ENCODE peak calls at places on chromosomes 11 and 22, in four cellular contexts. O, P, S and B are unnamed samples.

GRCh38 chr22:22820626-22821025 is 67.0 kb upstream of the IGLL5 start:
- DNase-seq in O (no peak), P (no peak), S (no peak), B (no peak)

GRCh38 chr11:95498731-95499396 is 267.9 kb upstream of the SESN3 start:
- DNase-seq in O (no peak), P (no peak), S (no peak), B (peak)

GRCh38 chr22:42933783-42934144 is 76.7 kb upstream of the ARFGAP3 start:
- DNase-seq in O (peak), P (no peak), S (peak), B (no peak)

GRCh38 chr11:46666982-46667590 is 33.3 kb downstream of the ARHGAP1 start:
- DNase-seq in O (no peak), P (no peak), S (no peak), B (no peak)

GRCh38 chr11:133531971-133532651 is at the start of gene OPCML:
- DNase-seq in O (no peak), P (no peak), S (no peak), B (peak)

GRCh38 chr11:97905101-97905500 is 1115.6 kb upstream of the CNTN5 start:
- DNase-seq in O (no peak), P (no peak), S (no peak), B (no peak)

GRCh38 chr22:29641781-29642355 is 38.4 kb downstream of the NF2 start:
- DNase-seq in O (no peak), P (no peak), S (no peak), B (no peak)

GRCh38 chr11:16408619-16409018 is 52.3 kb upstream of the SOX6 start:
- DNase-seq in O (no peak), P (peak), S (no peak), B (no peak)

GRCh38 chr11:118065375-118065774 is 11.5 kb upstream of the TMPRSS4 start:
- DNase-seq in O (no peak), P (no peak), S (no peak), B (no peak)

GRCh38 chr11:131217313-131218297 is 152.8 kb upstream of the NTM start:
- DNase-seq in O (no peak), P (no peak), S (no peak), B (no peak)

GRCh38 chr11:88282789-88283188 is 54.7 kb downstream of the CTSC start:
- DNase-seq in O (no peak), P (no peak), S (no peak), B (no peak)

GRCh38 chr11:2576536-2576935 is 123.3 kb downstream of the KCNQ1OT1 start:
- DNase-seq in O (no peak), P (no peak), S (no peak), B (peak)

GRCh38 chr22:37521236-37521739 is 2.1 kb upstream of the CARD10 start:
- DNase-seq in O (no peak), P (no peak), S (peak), B (no peak)

GRCh38 chr11:26976389-26976788 is 17.5 kb upstream of the FIBIN start:
- DNase-seq in O (no peak), P (no peak), S (no peak), B (no peak)

GRCh38 chr22:28025866-28026575 is 107.0 kb upstream of the PITPNB start:
- DNase-seq in O (no peak), P (no peak), S (no peak), B (no peak)

GRCh38 chr11:21465203-21465602 is 727.7 kb upstream of the ANO5 start:
- DNase-seq in O (no peak), P (no peak), S (no peak), B (no peak)

GRCh38 chr22:44116331-44116730 is 64.4 kb upstream of the PARVG start:
- DNase-seq in O (no peak), P (no peak), S (no peak), B (no peak)

GRCh38 chr11:12288212-12288933 is 89.0 kb upstream of the PARVA start:
- DNase-seq in O (peak), P (peak), S (peak), B (peak)

GRCh38 chr11:90635145-90635544 is 412.3 kb upstream of the CHORDC1 start:
- DNase-seq in O (no peak), P (no peak), S (no peak), B (no peak)

GRCh38 chr11:783581-784015 is 6.3 kb downstream of the CEND1 start:
- DNase-seq in O (no peak), P (no peak), S (no peak), B (peak)

GRCh38 chr11:72641900-72642814 is 32.1 kb downstream of the PDE2A start:
- DNase-seq in O (peak), P (peak), S (no peak), B (peak)

GRCh38 chr22:39242809-39243442 is 1.9 kb downstream of the PDGFB start:
- DNase-seq in O (no peak), P (peak), S (peak), B (peak)

GRCh38 chr11:3810446-3810845 is 2.1 kb downstream of the PGAP2 start:
- DNase-seq in O (no peak), P (no peak), S (no peak), B (no peak)
- TF ChIP-seq ESRRA in O (no peak), P (no peak), S (no peak), B (no peak)

GRCh38 chr11:44572431-44572830 is 7.0 kb downstream of the CD82 start:
- DNase-seq in O (no peak), P (no peak), S (no peak), B (no peak)

GRCh38 chr11:44572884-44573283 is 7.4 kb downstream of the CD82 start:
- DNase-seq in O (no peak), P (no peak), S (no peak), B (peak)

GRCh38 chr11:44568358-44568705 is 2.9 kb downstream of the CD82 start:
- DNase-seq in O (no peak), P (peak), S (no peak), B (no peak)

GRCh38 chr11:44568706-44569473 is 3.4 kb downstream of the CD82 start:
- DNase-seq in O (peak), P (peak), S (no peak), B (no peak)

DNA sequence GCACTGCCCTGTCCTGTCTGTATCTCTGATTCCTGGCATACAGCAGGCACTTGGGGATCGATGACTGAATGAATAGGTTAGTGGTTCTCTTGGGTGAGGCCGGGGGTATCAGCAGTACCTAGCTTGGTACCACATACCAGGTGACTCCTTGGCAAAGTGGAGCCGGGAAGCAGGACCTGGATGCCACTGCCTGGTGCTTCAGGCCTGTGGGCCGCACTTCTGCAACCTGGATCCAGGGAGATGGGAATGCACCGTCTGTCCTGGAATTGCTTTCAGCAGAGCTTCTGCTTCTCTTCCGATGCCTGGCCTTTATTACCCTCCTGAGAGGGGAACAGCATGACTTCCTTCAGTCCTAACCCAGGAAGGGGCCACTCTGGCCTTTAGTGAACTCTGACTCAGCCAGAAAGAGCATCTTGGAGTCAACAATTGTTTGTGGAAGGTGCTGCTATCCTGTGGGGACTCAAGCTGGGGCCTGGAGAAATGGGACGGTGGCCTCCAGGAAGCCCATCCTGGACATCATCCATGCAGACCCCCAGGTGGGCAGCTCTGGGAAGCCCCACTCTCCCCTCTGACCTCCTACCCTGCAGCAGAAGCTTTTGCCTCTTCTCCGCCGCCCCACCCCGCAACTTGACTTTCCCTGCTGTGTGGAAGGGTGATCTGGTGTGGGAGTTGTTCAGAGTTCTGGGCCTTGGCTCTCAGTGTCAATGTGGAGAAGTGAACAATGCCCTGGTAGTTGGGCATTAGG is 5.1 kb downstream of the CD82 start:
- DNase-seq in O (no peak), P (no peak), S (no peak), B (no peak)
- TF ChIP-seq CTCF in O (no peak), P (no peak), S (no peak), B (no peak)

DNA sequence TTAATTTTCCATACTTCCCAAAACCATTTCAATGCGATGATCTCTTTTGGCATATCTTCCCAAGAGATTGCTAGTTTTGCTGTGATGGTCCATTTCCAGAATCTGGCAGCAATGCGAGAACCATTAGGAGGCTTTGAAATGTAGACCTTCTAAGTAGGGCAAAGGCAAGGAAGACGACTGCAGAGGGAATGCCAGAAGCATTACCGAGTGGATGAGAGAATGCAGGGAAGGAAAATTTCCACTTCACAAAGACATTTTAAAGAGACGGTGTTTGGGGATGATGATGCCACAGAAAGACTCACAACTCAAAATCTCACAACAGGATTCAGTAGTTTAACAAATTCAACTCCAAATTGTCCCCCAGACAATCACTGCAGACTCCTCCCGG is 467 bp upstream of the CEP126 start:
- DNase-seq in O (no peak), P (no peak), S (no peak), B (no peak)
- TF ChIP-seq NR3C1 in O (no peak), P (no peak), S (no peak), B (no peak)

DNA sequence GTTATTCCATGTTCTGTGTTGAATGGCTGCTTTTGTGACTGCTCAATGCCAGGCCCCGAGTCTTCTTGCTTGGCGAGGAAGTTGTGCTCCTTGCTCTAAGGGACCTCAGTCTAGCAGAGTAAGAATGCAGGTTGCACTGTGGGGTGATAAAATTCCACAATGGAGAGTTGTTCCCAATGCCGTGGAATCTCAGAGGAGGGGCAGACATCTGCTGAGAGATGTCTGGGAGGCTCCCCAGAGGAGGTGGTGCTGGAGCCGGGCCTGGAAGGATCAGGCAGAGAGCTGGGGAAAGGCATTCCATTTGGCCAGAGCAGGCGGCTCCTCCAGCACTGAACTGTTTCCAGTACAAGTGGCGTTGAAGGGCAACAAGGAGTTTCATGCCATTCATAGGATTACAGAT is 55.2 kb downstream of the ST3GAL4 start:
- DNase-seq in O (no peak), P (no peak), S (no peak), B (no peak)
- TF ChIP-seq ESRRA in O (no peak), P (no peak), S (no peak), B (no peak)

GRCh38 chr22:26393929-26394328 is 35.1 kb upstream of the ASPHD2 start:
- DNase-seq in O (no peak), P (peak), S (no peak), B (no peak)
- TF ChIP-seq CTCF in O (no peak), P (no peak), S (no peak), B (peak)

GRCh38 chr11:120431633-120432032 is 79.9 kb upstream of the GRIK4 start:
- DNase-seq in O (peak), P (peak), S (peak), B (peak)
- TF ChIP-seq NR3C1 in O (no peak), P (no peak), S (no peak), B (no peak)

GRCh38 chr11:70530010-70530409 is 131.7 kb downstream of the CTTN start:
- DNase-seq in O (no peak), P (no peak), S (no peak), B (no peak)

GRCh38 chr11:70528046-70528793 is 129.9 kb downstream of the CTTN start:
- DNase-seq in O (no peak), P (no peak), S (no peak), B (no peak)

GRCh38 chr11:70530629-70531185 is 132.4 kb downstream of the CTTN start:
- DNase-seq in O (no peak), P (no peak), S (no peak), B (no peak)

GRCh38 chr11:70527429-70528045 is 129.2 kb downstream of the CTTN start:
- DNase-seq in O (no peak), P (no peak), S (no peak), B (no peak)

DNA sequence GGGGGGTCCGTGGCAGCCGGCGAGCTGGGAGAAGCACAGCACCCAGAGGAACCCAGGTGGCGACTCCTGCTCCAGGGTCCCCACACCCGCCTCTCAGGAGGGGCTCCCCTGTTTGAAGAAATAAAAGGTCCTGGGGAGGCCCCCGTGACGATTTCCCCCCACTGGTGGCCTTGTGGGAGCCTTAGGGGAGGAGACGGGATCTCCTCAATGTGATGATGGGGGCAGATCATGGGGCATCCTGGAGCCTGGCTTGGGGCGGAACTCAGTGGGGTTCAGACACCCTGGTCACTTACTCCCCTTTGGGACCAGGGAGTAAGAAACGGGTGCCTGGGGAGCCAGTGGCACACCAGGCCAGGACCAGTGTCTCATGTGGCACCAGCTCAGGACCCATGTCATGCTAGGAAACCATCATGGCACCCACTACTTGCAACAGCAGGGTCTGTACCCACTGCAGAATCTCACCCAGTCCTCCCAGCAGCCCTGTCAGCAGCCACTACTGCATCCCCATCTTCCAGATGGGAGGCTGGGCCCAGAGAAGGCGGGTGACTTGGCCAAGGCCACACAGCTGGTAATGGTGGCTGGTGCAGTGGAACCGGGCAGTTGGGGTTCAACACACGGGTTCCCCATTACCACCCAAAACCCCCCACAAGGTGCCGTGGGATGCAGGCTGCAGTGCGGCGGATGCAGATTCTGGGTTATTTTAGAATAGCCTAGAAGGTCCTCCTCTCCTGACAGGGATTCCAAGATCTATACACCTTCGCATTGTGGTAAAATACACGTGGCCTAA is 130.7 kb downstream of the CTTN start:
- DNase-seq in O (no peak), P (no peak), S (no peak), B (no peak)
- TF ChIP-seq ESRRA in O (no peak), P (no peak), S (no peak), B (no peak)

GRCh38 chr11:66288138-66288865 is 641 bp downstream of the YIF1A start:
- DNase-seq in O (no peak), P (no peak), S (peak), B (no peak)

GRCh38 chr11:66289548-66290331 is 797 bp upstream of the YIF1A start:
- DNase-seq in O (peak), P (peak), S (no peak), B (peak)

GRCh38 chr11:66290332-66290629 is 1.3 kb upstream of the YIF1A start:
- DNase-seq in O (no peak), P (no peak), S (no peak), B (no peak)

GRCh38 chr11:66287256-66288137 is 1.4 kb downstream of the YIF1A start:
- DNase-seq in O (no peak), P (no peak), S (no peak), B (no peak)

DNA sequence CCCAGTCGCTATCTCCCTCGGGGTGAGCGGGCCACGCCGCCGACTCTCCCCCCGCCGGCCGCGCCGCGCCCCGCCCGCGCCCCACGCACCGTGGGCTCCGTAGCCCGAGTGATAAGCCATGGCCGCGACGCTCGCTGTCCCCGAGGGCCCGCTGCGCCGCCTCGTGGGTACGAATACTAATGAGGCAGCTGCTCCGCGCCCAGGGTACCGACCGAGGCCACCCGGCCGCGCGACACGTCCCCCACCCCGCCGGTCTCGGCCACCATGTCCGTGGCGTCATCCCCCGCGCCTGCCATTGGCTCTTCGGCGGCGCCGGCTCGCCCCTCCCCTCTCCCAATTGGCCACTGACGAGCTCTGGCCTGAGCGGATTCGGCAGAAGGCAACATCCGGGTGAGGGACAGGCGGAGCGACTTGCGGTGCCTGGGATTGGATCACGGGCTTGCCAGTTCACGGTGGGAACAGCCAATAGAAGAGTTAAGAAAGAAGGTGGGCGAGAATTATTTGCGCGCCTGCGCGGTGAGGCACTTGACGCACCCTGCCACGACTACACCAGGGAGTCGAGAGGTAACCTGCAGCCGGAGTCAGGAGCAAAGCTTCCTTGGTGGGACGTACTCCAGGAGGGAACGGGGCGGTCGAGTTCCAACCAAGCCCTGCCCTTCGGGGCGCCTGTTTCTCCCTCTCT is at the start of gene YIF1A:
- DNase-seq in O (peak), P (peak), S (peak), B (peak)
- TF ChIP-seq CTCF in O (no peak), P (no peak), S (peak), B (no peak)